ENCODE peak calls at places on chromosomes 12 and 14, in nine cellular contexts. A, C, W, U, K, O, Y, X and T are unnamed samples.

GRCh38 chr12:60498656-60499055 is 902.8 kb downstream of the SLC16A7 start:
- DNase-seq in K (no peak), Y (no peak), U (no peak), A (no peak), X (no peak), O (no peak), W (no peak), C (no peak), T (no peak)

GRCh38 chr12:51811203-51811805 is 37.2 kb downstream of the FIGNL2 start:
- DNase-seq in X (no peak), O (no peak), U (no peak), K (no peak), A (no peak), Y (no peak), C (no peak), W (no peak), T (no peak)

GRCh38 chr12:16352481-16352880 is 5.0 kb downstream of the MGST1 start:
- DNase-seq in X (no peak), O (no peak), Y (peak), K (peak), C (no peak), U (no peak), A (no peak), W (no peak), T (no peak)

GRCh38 chr14:69249603-69250002 is 10.4 kb upstream of the GALNT16 start:
- DNase-seq in C (no peak), O (no peak), Y (no peak), U (no peak), W (no peak), K (no peak), X (no peak), A (no peak), T (no peak)

GRCh38 chr12:54544743-54545142 is 4.7 kb upstream of the PDE1B start:
- DNase-seq in C (no peak), W (no peak), O (no peak), U (no peak), X (no peak), Y (no peak), A (no peak), K (no peak), T (no peak)

GRCh38 chr14:85576848-85577541 is 47.1 kb downstream of the FLRT2 start:
- DNase-seq in Y (no peak), C (no peak), X (no peak), A (no peak), U (no peak), O (no peak), K (peak), W (no peak), T (peak)

GRCh38 chr12:53751336-53752191 is at the start of gene CISTR:
- DNase-seq in W (no peak), Y (no peak), X (no peak), U (no peak), K (no peak), A (no peak), C (peak), O (no peak), T (no peak)

GRCh38 chr12:123363385-123363742 is 1.3 kb downstream of the SBNO1 start:
- DNase-seq in K (peak), A (no peak), X (peak), C (no peak), W (no peak), U (no peak), O (no peak), Y (peak), T (no peak)

GRCh38 chr14:74141703-74142102 is 56.9 kb downstream of the LIN52 start:
- DNase-seq in O (no peak), U (peak), Y (no peak), K (no peak), W (no peak), C (no peak), A (no peak), X (no peak), T (peak)

GRCh38 chr12:8687846-8688601 is 9.8 kb upstream of the RIMKLB start:
- DNase-seq in A (peak), X (peak), Y (peak), K (peak), U (peak), O (no peak), W (no peak), C (no peak), T (peak)

GRCh38 chr12:26471560-26471959 is 276.2 kb downstream of the SSPN start:
- DNase-seq in U (peak), O (no peak), W (no peak), A (no peak), Y (peak), K (peak), C (no peak), X (no peak), T (peak)

GRCh38 chr14:49212721-49213120 is 373.5 kb downstream of the RPS29 start:
- DNase-seq in X (no peak), A (no peak), U (no peak), K (no peak), C (no peak), Y (no peak), W (no peak), O (no peak), T (peak)

GRCh38 chr14:51807355-51807754 is 53.1 kb upstream of the GNG2 start:
- DNase-seq in U (no peak), O (no peak), C (no peak), K (peak), X (peak), W (no peak), A (no peak), Y (peak), T (no peak)

GRCh38 chr14:51157012-51157411 is 62.1 kb upstream of the TRIM9 start:
- DNase-seq in Y (peak), K (no peak), C (peak), U (no peak), X (peak), W (no peak), A (no peak), O (no peak), T (peak)